ENCODE peak calls at places on chromosomes 3 and 15, in nine cellular contexts. A is ovary; P is heart right ventricle; Q is cardiac fibroblast; H is pancreas; E is IMR-90; K is AG04450; R is CD8-positive, alpha-beta memory T cell; G is mesendoderm. I is an unnamed sample.
A peak's percentile ranks its signal among the peaks of the same experiment; 100 is the strongest.

GRCh38 chr15:36313881-36314280 is 265.5 kb upstream of the CDIN1 start:
- DNase-seq in A (no peak), P (no peak), Q (no peak), H (no peak), E (no peak), K (no peak), R (no peak), G (peak; percentile 2), I (no peak)

GRCh38 chr3:100518983-100519382 is 26.6 kb downstream of the TMEM45A start:
- DNase-seq in A (no peak), P (no peak), Q (peak; percentile 62), H (no peak), E (peak; percentile 30), K (no peak), R (no peak), G (no peak), I (no peak)

GRCh38 chr3:10189557-10190374 is 25.0 kb downstream of the IRAK2 start:
- DNase-seq in A (peak; percentile 65), P (peak; percentile 86), Q (peak; percentile 82), H (peak; percentile 55), E (peak; percentile 28), K (no peak), R (peak; percentile 52), G (no peak), I (no peak)

GRCh38 chr3:71513081-71513480 is 70.4 kb downstream of the FOXP1 start:
- DNase-seq in A (no peak), P (no peak), Q (no peak), H (no peak), E (no peak), K (no peak), R (no peak), G (no peak), I (no peak)

GRCh38 chr3:112360574-112360973 is 27.6 kb downstream of the CD200 start:
- DNase-seq in A (no peak), P (no peak), Q (peak; percentile 50), H (no peak), E (peak; percentile 40), K (no peak), R (no peak), G (no peak), I (no peak)

GRCh38 chr3:150495149-150495548 is 51.1 kb downstream of the SERP1 start:
- DNase-seq in A (no peak), P (no peak), Q (no peak), H (no peak), E (peak; percentile 11), K (no peak), R (no peak), G (no peak), I (no peak)

GRCh38 chr3:182787302-182788036 is 5.8 kb upstream of the ATP11B start:
- DNase-seq in A (no peak), P (no peak), Q (peak; percentile 42), H (no peak), E (peak; percentile 64), K (no peak), R (no peak), G (no peak), I (no peak)

GRCh38 chr3:69504232-69504631 is 118.3 kb upstream of the FRMD4B start:
- DNase-seq in A (no peak), P (no peak), Q (peak; percentile 45), H (no peak), E (no peak), K (no peak), R (no peak), G (no peak), I (no peak)

GRCh38 chr15:52790941-52791751 is 1.0 kb upstream of the ONECUT1 start:
- DNase-seq in A (no peak), P (no peak), Q (no peak), H (peak; percentile 52), E (peak; percentile 7), K (no peak), R (no peak), G (peak; percentile 66), I (no peak)

GRCh38 chr3:112132975-112133448 is at the start of gene GCSAM:
- DNase-seq in A (no peak), P (peak; percentile 28), Q (peak; percentile 14), H (no peak), E (no peak), K (no peak), R (peak; percentile 16), G (no peak), I (no peak)

GRCh38 chr3:21390136-21390535 is 360.9 kb downstream of the ZNF385D start:
- DNase-seq in A (no peak), P (no peak), Q (peak; percentile 62), H (no peak), E (peak; percentile 7), K (no peak), R (no peak), G (no peak), I (peak; percentile 94)

GRCh38 chr3:21654662-21655061 is 96.3 kb downstream of the ZNF385D start:
- DNase-seq in A (no peak), P (no peak), Q (peak; percentile 82), H (no peak), E (peak; percentile 78), K (peak; percentile 21), R (no peak), G (no peak), I (peak; percentile 24)

GRCh38 chr3:190378240-190378891 is 9.6 kb upstream of the CLDN16 start:
- DNase-seq in A (no peak), P (no peak), Q (peak; percentile 96), H (no peak), E (peak; percentile 79), K (peak; percentile 69), R (no peak), G (no peak), I (peak; percentile 73)

GRCh38 chr15:59741274-59741906 is 52.3 kb upstream of the BNIP2 start:
- DNase-seq in A (no peak), P (no peak), Q (peak; percentile 40), H (no peak), E (no peak), K (no peak), R (no peak), G (peak; percentile 71), I (no peak)

GRCh38 chr3:95154775-95155174 is 1091.9 kb downstream of the NSUN3 start:
- DNase-seq in A (no peak), P (no peak), Q (peak; percentile 9), H (no peak), E (no peak), K (no peak), R (no peak), G (no peak), I (no peak)

GRCh38 chr3:166837535-166837934 is 542.6 kb downstream of the ZBBX start:
- DNase-seq in A (no peak), P (no peak), Q (peak; percentile 2), H (no peak), E (no peak), K (no peak), R (no peak), G (peak; percentile 67), I (no peak)

GRCh38 chr3:134029256-134029733 is 430 bp downstream of the SLCO2A1 start:
- DNase-seq in A (no peak), P (no peak), Q (peak; percentile 15), H (no peak), E (peak; percentile 15), K (no peak), R (no peak), G (peak; percentile 46), I (no peak)

GRCh38 chr3:127457746-127458145 is 132.8 kb downstream of the TPRA1 start:
- DNase-seq in A (no peak), P (no peak), Q (no peak), H (no peak), E (no peak), K (no peak), R (no peak), G (no peak), I (no peak)

GRCh38 chr3:59818033-59818936 is 768.5 kb upstream of the CFAP20DC start:
- DNase-seq in A (peak; percentile 59), P (peak; percentile 78), Q (peak; percentile 97), H (no peak), E (peak; percentile 97), K (peak; percentile 88), R (no peak), G (no peak), I (peak; percentile 86)

GRCh38 chr15:89628301-89628700 is 27.0 kb downstream of the KIF7 start:
- DNase-seq in A (no peak), P (no peak), Q (no peak), H (no peak), E (no peak), K (no peak), R (no peak), G (no peak), I (no peak)

GRCh38 chr15:28115871-28116270 is 16.8 kb upstream of the OCA2 start:
- DNase-seq in A (no peak), P (no peak), Q (no peak), H (no peak), E (no peak), K (no peak), R (no peak), G (no peak), I (no peak)

GRCh38 chr3:14811733-14812132 is 7.0 kb upstream of the FGD5 start:
- DNase-seq in A (peak; percentile 18), P (peak; percentile 45), Q (no peak), H (no peak), E (no peak), K (no peak), R (no peak), G (peak; percentile 33), I (no peak)
- H3K4me3 ChIP-seq in A (peak overlapping the region; percentile 66), P (peak overlapping the region; percentile 78), Q (no peak overlapping the region), H (no peak overlapping the region), E (no peak overlapping the region), K (no peak overlapping the region), R (no peak overlapping the region), G (peak overlapping the region; percentile 55), I (no peak overlapping the region)

GRCh38 chr3:43363621-43364266 is 77.4 kb downstream of the SNRK start:
- DNase-seq in A (peak; percentile 69), P (peak; percentile 75), Q (peak; percentile 63), H (no peak), E (peak; percentile 51), K (peak; percentile 38), R (no peak), G (no peak), I (no peak)
- H3K4me3 ChIP-seq in A (no peak overlapping the region), P (no peak overlapping the region), Q (no peak overlapping the region), H (no peak overlapping the region), E (no peak overlapping the region), K (no peak overlapping the region), R (no peak overlapping the region), G (no peak overlapping the region), I (no peak overlapping the region)

GRCh38 chr3:30702521-30703404 is 96.4 kb downstream of the TGFBR2 start:
- DNase-seq in A (no peak), P (no peak), Q (no peak), H (no peak), E (no peak), K (no peak), R (no peak), G (no peak), I (no peak)
- H3K4me3 ChIP-seq in A (no peak overlapping the region), P (no peak overlapping the region), Q (no peak overlapping the region), H (no peak overlapping the region), E (no peak overlapping the region), K (no peak overlapping the region), R (no peak overlapping the region), G (no peak overlapping the region), I (no peak overlapping the region)

DNA sequence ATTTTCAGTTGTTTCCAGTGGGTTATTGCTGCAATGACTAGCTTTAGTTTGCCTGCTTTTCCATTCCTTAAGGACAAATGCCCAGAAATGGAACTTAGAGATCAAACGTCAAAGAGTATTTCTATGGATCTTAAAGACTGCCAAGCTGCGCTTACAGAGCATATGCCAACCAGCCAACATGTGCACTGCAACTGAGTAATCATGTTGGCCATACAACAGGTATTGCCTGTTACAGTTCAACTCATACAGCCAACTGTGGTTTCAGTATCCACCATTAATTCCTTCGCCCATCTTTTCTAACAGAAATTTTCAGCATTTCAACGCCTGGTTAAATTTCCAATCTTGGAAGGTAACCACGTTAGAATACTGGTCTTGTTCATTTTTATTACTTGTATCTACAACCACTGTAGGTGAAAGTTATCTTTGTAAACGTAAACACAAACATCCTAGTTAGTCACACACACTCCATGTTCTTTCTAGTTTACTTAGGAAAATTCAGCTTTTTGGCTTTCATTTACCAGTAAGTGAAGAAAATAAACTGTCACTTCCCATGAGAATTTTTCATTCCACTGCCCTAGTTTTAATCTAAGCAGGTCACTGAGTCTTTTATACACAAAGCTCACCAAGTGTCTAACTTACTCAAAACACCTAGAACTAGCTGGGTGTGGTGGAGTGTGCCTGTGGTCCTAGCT is 3.9 kb downstream of the RPL32 start:
- DNase-seq in A (no peak), P (no peak), Q (no peak), H (no peak), E (no peak), K (no peak), R (no peak), G (no peak), I (no peak)
- H3K4me3 ChIP-seq in A (no peak overlapping the region), P (no peak overlapping the region), Q (peak overlapping the region; percentile 9), H (no peak overlapping the region), E (no peak overlapping the region), K (peak overlapping the region; percentile 25), R (no peak overlapping the region), G (no peak overlapping the region), I (no peak overlapping the region)